ENCODE peak calls at places on chromosomes 6 and 20, in eight cellular contexts. One of them, this sample, is unnamed.

GRCh38 chr6:26743941-26744699 is 84.6 kb upstream of the ZNF322 start:
- DNase-seq in pancreas: no peak
- DNase-seq in HFFc6: no peak
- DNase-seq in endodermal cell: peak; percentile 68
- DNase-seq in ascending aorta: no peak
- DNase-seq in dorsolateral prefrontal cortex: no peak
- DNase-seq in B cell: no peak
- DNase-seq in GM06990: no peak
- DNase-seq in this sample: no peak

GRCh38 chr6:26295691-26296555 is 69.1 kb upstream of the BTN3A2 start:
- DNase-seq in pancreas: no peak
- DNase-seq in HFFc6: peak; percentile 79
- DNase-seq in ascending aorta: no peak
- DNase-seq in B cell: no peak
- DNase-seq in GM06990: no peak
- DNase-seq in dorsolateral prefrontal cortex: no peak
- DNase-seq in endodermal cell: no peak
- DNase-seq in this sample: no peak

GRCh38 chr6:129590408-129591022 is 119.5 kb downstream of the ARHGAP18 start:
- DNase-seq in endodermal cell: no peak
- DNase-seq in B cell: no peak
- DNase-seq in HFFc6: peak; percentile 92
- DNase-seq in pancreas: no peak
- DNase-seq in ascending aorta: no peak
- DNase-seq in dorsolateral prefrontal cortex: no peak
- DNase-seq in GM06990: no peak
- DNase-seq in this sample: no peak

GRCh38 chr6:166032366-166033171 is 135.1 kb downstream of the TBXT start:
- DNase-seq in dorsolateral prefrontal cortex: no peak
- DNase-seq in GM06990: no peak
- DNase-seq in pancreas: no peak
- DNase-seq in B cell: no peak
- DNase-seq in endodermal cell: peak; percentile 86
- DNase-seq in HFFc6: no peak
- DNase-seq in ascending aorta: no peak
- DNase-seq in this sample: no peak

GRCh38 chr6:45951771-45952529 is 63.7 kb downstream of the CLIC5 start:
- DNase-seq in ascending aorta: no peak
- DNase-seq in B cell: no peak
- DNase-seq in endodermal cell: no peak
- DNase-seq in dorsolateral prefrontal cortex: no peak
- DNase-seq in HFFc6: no peak
- DNase-seq in pancreas: no peak
- DNase-seq in GM06990: no peak
- DNase-seq in this sample: no peak

GRCh38 chr6:46989384-46989783 is 52.7 kb downstream of the ADGRF1 start:
- DNase-seq in B cell: no peak
- DNase-seq in GM06990: no peak
- DNase-seq in endodermal cell: no peak
- DNase-seq in dorsolateral prefrontal cortex: peak; percentile 12
- DNase-seq in HFFc6: no peak
- DNase-seq in ascending aorta: peak; percentile 64
- DNase-seq in pancreas: no peak
- DNase-seq in this sample: no peak

GRCh38 chr6:107330190-107330589 is 129.2 kb downstream of the PDSS2 start:
- DNase-seq in endodermal cell: no peak
- DNase-seq in pancreas: no peak
- DNase-seq in HFFc6: no peak
- DNase-seq in dorsolateral prefrontal cortex: no peak
- DNase-seq in GM06990: peak; percentile 55
- DNase-seq in B cell: peak; percentile 44
- DNase-seq in ascending aorta: no peak
- DNase-seq in this sample: no peak

GRCh38 chr20:61980647-61981583 is 84.8 kb downstream of the TAF4 start:
- DNase-seq in GM06990: no peak
- DNase-seq in HFFc6: peak; percentile 6
- DNase-seq in pancreas: no peak
- DNase-seq in endodermal cell: peak; percentile 66
- DNase-seq in dorsolateral prefrontal cortex: no peak
- DNase-seq in B cell: peak; percentile 45
- DNase-seq in ascending aorta: no peak
- DNase-seq in this sample: no peak

GRCh38 chr6:35489995-35490791 is 6.7 kb downstream of the TEAD3 start:
- DNase-seq in GM06990: no peak
- DNase-seq in B cell: no peak
- DNase-seq in dorsolateral prefrontal cortex: no peak
- DNase-seq in pancreas: no peak
- DNase-seq in HFFc6: peak; percentile 56
- DNase-seq in ascending aorta: peak; percentile 97
- DNase-seq in endodermal cell: peak; percentile 95
- DNase-seq in this sample: no peak

GRCh38 chr20:53957421-53958172 is 112.8 kb downstream of the BCAS1 start:
- DNase-seq in pancreas: no peak
- DNase-seq in GM06990: no peak
- DNase-seq in dorsolateral prefrontal cortex: no peak
- DNase-seq in B cell: no peak
- DNase-seq in HFFc6: no peak
- DNase-seq in ascending aorta: no peak
- DNase-seq in endodermal cell: no peak
- DNase-seq in this sample: no peak

GRCh38 chr6:170114187-170114945 is 176.5 kb downstream of the DLL1 start:
- DNase-seq in endodermal cell: no peak
- DNase-seq in GM06990: no peak
- DNase-seq in dorsolateral prefrontal cortex: no peak
- DNase-seq in pancreas: peak; percentile 12
- DNase-seq in ascending aorta: peak; percentile 34
- DNase-seq in B cell: no peak
- DNase-seq in HFFc6: no peak
- DNase-seq in this sample: no peak

DNA sequence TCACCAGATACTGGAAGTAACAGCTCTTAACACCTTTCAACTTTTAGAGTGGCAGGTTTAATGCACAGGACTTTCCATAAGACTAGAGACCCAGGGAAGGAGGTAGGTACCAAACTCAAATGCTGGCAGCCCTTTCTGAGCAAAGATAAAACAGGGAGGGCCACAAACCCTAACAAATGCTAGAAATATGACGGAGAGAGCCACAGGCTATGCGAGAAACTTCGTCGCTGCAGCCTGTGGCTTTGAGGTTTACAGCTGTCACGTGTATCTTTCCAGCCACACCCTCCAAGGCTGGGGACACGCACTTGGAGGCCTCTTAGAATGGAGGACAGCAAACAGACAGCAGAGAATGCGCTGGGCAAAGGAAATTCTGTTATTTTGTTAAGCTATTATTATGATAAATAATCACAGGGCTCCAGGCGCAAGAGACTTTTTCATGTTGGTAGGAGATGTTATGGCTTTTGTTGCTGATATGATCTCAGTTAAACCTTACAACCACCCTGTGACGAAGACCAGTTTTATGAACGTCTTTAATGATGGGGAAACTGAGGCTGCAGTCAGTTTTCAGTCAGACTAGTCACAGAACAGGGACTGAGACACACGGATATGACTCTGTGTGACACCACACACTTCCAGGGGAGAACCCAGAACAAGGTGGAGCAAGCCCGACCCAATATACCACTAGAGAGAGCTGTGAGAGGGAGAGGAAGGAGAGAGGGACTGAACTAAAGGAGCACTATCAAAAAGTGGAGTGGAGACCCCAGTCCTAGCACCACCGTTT is 2.0 kb downstream of the TRAM2 start:
- DNase-seq in ascending aorta: peak; percentile 82
- DNase-seq in dorsolateral prefrontal cortex: no peak
- DNase-seq in endodermal cell: no peak
- DNase-seq in pancreas: no peak
- DNase-seq in B cell: peak; percentile 61
- DNase-seq in HFFc6: peak; percentile 73
- DNase-seq in GM06990: no peak
- DNase-seq in this sample: no peak
- TF ChIP-seq CTCF in ascending aorta: no peak
- TF ChIP-seq CTCF in dorsolateral prefrontal cortex: no peak
- TF ChIP-seq CTCF in endodermal cell: no peak
- TF ChIP-seq CTCF in pancreas: no peak
- TF ChIP-seq CTCF in B cell: no peak
- TF ChIP-seq CTCF in HFFc6: no peak
- TF ChIP-seq CTCF in GM06990: no peak
- TF ChIP-seq CTCF in this sample: no peak

GRCh38 chr20:34871320-34871926 is 1.2 kb downstream of the GGT7 start:
- DNase-seq in endodermal cell: peak; percentile 45
- DNase-seq in pancreas: no peak
- DNase-seq in dorsolateral prefrontal cortex: peak; percentile 71
- DNase-seq in HFFc6: no peak
- DNase-seq in ascending aorta: no peak
- DNase-seq in B cell: no peak
- DNase-seq in GM06990: no peak
- DNase-seq in this sample: no peak
- TF ChIP-seq CTCF in endodermal cell: no peak
- TF ChIP-seq CTCF in pancreas: no peak
- TF ChIP-seq CTCF in dorsolateral prefrontal cortex: no peak
- TF ChIP-seq CTCF in HFFc6: no peak
- TF ChIP-seq CTCF in ascending aorta: no peak
- TF ChIP-seq CTCF in B cell: no peak
- TF ChIP-seq CTCF in GM06990: no peak
- TF ChIP-seq CTCF in this sample: no peak

DNA sequence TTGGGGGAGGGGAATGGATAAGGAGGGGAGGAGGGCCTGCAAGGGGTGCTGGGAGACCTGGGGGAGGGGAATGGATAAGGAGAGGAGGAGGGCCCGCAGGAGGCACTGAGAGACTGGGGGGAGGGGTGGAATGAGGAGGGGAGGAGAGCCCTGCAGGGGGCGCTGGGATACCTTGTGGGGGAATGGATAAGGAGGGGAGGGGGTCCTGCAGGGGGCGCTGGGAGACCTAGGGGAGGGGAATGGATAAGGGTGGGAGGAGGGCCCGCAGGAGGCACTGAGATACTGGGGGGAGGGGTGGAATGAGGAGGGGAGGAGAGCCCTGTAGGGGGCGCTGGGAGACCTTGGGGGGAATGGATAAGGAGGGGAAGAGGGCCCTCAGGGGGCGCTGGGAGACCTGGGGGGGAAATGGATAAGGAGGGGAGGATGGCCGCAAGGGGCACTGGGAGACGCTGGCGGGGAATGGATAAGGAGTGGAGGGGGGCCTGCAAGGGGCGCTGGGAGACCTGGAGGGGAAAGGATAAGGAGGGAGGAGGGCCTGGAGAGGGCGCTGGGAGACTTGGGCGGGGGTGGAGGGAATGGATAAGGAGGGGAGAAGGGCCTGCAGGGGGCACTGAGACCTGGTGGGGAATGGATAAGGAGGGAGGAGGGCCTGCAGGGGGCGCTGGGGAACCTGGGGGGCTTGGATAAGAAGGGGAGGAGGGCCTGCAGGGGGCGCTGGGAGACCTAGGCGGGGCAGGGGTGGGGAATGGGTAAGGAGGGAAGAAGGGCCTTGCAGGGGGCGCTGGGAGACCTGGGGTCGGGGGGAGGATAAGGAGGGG is 1.3 kb upstream of the CTCFL start:
- DNase-seq in B cell: no peak
- DNase-seq in dorsolateral prefrontal cortex: no peak
- DNase-seq in GM06990: no peak
- DNase-seq in endodermal cell: peak; percentile 79
- DNase-seq in pancreas: no peak
- DNase-seq in ascending aorta: no peak
- DNase-seq in HFFc6: no peak
- DNase-seq in this sample: no peak
- TF ChIP-seq CTCF in B cell: no peak
- TF ChIP-seq CTCF in dorsolateral prefrontal cortex: no peak
- TF ChIP-seq CTCF in GM06990: peak; percentile 57
- TF ChIP-seq CTCF in endodermal cell: peak; percentile 56
- TF ChIP-seq CTCF in pancreas: no peak
- TF ChIP-seq CTCF in ascending aorta: no peak
- TF ChIP-seq CTCF in HFFc6: peak; percentile 29
- TF ChIP-seq CTCF in this sample: no peak

GRCh38 chr6:31713991-31714684 is 1.0 kb upstream of the LY6G6D start:
- DNase-seq in HFFc6: no peak
- DNase-seq in dorsolateral prefrontal cortex: no peak
- DNase-seq in B cell: no peak
- DNase-seq in GM06990: no peak
- DNase-seq in pancreas: no peak
- DNase-seq in endodermal cell: peak; percentile 79
- DNase-seq in ascending aorta: no peak
- DNase-seq in this sample: no peak

GRCh38 chr6:31710490-31711219 is 4.0 kb downstream of the LY6G6F start:
- DNase-seq in ascending aorta: no peak
- DNase-seq in dorsolateral prefrontal cortex: no peak
- DNase-seq in B cell: peak; percentile 15
- DNase-seq in pancreas: no peak
- DNase-seq in endodermal cell: peak; percentile 58
- DNase-seq in GM06990: no peak
- DNase-seq in HFFc6: no peak
- DNase-seq in this sample: no peak

GRCh38 chr6:31711233-31711632 is 3.9 kb upstream of the LY6G6D start:
- DNase-seq in HFFc6: no peak
- DNase-seq in B cell: peak; percentile 36
- DNase-seq in dorsolateral prefrontal cortex: no peak
- DNase-seq in endodermal cell: no peak
- DNase-seq in ascending aorta: no peak
- DNase-seq in pancreas: no peak
- DNase-seq in GM06990: no peak
- DNase-seq in this sample: no peak

GRCh38 chr6:31713465-31713864 is 1.7 kb upstream of the LY6G6D start:
- DNase-seq in GM06990: no peak
- DNase-seq in endodermal cell: no peak
- DNase-seq in ascending aorta: no peak
- DNase-seq in B cell: no peak
- DNase-seq in HFFc6: no peak
- DNase-seq in pancreas: no peak
- DNase-seq in dorsolateral prefrontal cortex: no peak
- DNase-seq in this sample: no peak

GRCh38 chr6:31712296-31712695 is 2.9 kb upstream of the LY6G6D start:
- DNase-seq in dorsolateral prefrontal cortex: no peak
- DNase-seq in GM06990: no peak
- DNase-seq in B cell: no peak
- DNase-seq in ascending aorta: no peak
- DNase-seq in HFFc6: no peak
- DNase-seq in endodermal cell: peak; percentile 47
- DNase-seq in pancreas: no peak
- DNase-seq in this sample: no peak
- TF ChIP-seq CTCF in dorsolateral prefrontal cortex: no peak
- TF ChIP-seq CTCF in GM06990: peak; percentile 21
- TF ChIP-seq CTCF in B cell: peak; percentile 42
- TF ChIP-seq CTCF in ascending aorta: peak; percentile 20
- TF ChIP-seq CTCF in HFFc6: peak; percentile 43
- TF ChIP-seq CTCF in endodermal cell: no peak
- TF ChIP-seq CTCF in pancreas: no peak
- TF ChIP-seq CTCF in this sample: no peak